ENCODE peak calls at places on chromosome 13, in eight cellular contexts. C is foreskin fibroblast, X is ascending aorta, Z is dorsolateral prefrontal cortex, Y is esophagus squamous epithelium, E is breast epithelium, M is neural crest cell, S is brain microvascular endothelial cell. D is an unnamed sample.

GRCh38 chr13:20869540-20869939 is 33.0 kb downstream of the XPO4 start:
- DNase-seq in E (no peak), M (no peak), S (no peak), C (peak), Z (no peak), X (no peak), Y (no peak), D (no peak)

GRCh38 chr13:110445183-110445582 is 116.3 kb downstream of the RAB20 start:
- DNase-seq in X (peak), E (no peak), M (no peak), Y (no peak), Z (no peak), S (no peak), C (peak), D (peak)

GRCh38 chr13:80604094-80604493 is 263.2 kb upstream of the SPRY2 start:
- DNase-seq in E (no peak), C (peak), X (no peak), Y (no peak), S (no peak), M (no peak), Z (no peak), D (no peak)

GRCh38 chr13:28636677-28637317 is 22.1 kb upstream of the POMP start:
- DNase-seq in M (peak), Y (peak), C (peak), X (peak), S (peak), Z (peak), E (peak), D (peak)

GRCh38 chr13:88217372-88217771 is 546.2 kb downstream of the SLITRK5 start:
- DNase-seq in E (no peak), S (no peak), M (no peak), X (no peak), Z (no peak), C (no peak), Y (no peak), D (no peak)

GRCh38 chr13:22700488-22700887 is 480.3 kb upstream of the SGCG start:
- DNase-seq in E (no peak), S (no peak), C (no peak), Y (no peak), Z (no peak), X (no peak), M (no peak), D (no peak)

GRCh38 chr13:74977498-74977897 is 504.5 kb downstream of the TBC1D4 start:
- DNase-seq in M (no peak), C (peak), Z (no peak), S (no peak), E (no peak), X (no peak), Y (no peak), D (no peak)

GRCh38 chr13:23679214-23679613 is 109.0 kb downstream of the TNFRSF19 start:
- DNase-seq in C (peak), E (no peak), Y (no peak), X (no peak), M (no peak), Z (no peak), S (peak), D (no peak)

GRCh38 chr13:64453831-64454230 is 2776.3 kb downstream of the PCDH9 start:
- DNase-seq in C (peak), X (no peak), Y (no peak), E (no peak), S (no peak), Z (no peak), M (no peak), D (no peak)

GRCh38 chr13:104750377-104750776 is 1684.2 kb upstream of the SLC10A2 start:
- DNase-seq in C (no peak), X (no peak), Y (no peak), Z (no peak), S (peak), M (no peak), E (no peak), D (no peak)

GRCh38 chr13:95298971-95299627 is 2.2 kb downstream of the ABCC4 start:
- DNase-seq in C (peak), S (peak), M (no peak), Y (no peak), X (no peak), E (no peak), Z (no peak), D (no peak)

GRCh38 chr13:114097893-114098688 is 34.3 kb downstream of the RASA3 start:
- DNase-seq in M (no peak), S (no peak), X (peak), Y (no peak), C (no peak), E (no peak), Z (peak), D (peak)

GRCh38 chr13:103531278-103531677 is 465.1 kb upstream of the SLC10A2 start:
- DNase-seq in E (no peak), S (no peak), X (no peak), C (no peak), Y (no peak), M (no peak), Z (no peak), D (no peak)

GRCh38 chr13:51673165-51673564 is 88.9 kb downstream of the WDFY2 start:
- DNase-seq in S (no peak), M (no peak), E (no peak), X (no peak), C (no peak), Y (no peak), Z (no peak), D (no peak)

GRCh38 chr13:29721766-29722165 is 126.3 kb upstream of the SLC7A1 start:
- DNase-seq in Y (no peak), Z (no peak), M (no peak), C (no peak), E (no peak), X (no peak), S (no peak), D (no peak)

GRCh38 chr13:31913459-31913858 is 118.1 kb upstream of the FRY start:
- DNase-seq in C (peak), X (no peak), Z (no peak), M (no peak), Y (no peak), E (no peak), S (no peak), D (no peak)

DNA sequence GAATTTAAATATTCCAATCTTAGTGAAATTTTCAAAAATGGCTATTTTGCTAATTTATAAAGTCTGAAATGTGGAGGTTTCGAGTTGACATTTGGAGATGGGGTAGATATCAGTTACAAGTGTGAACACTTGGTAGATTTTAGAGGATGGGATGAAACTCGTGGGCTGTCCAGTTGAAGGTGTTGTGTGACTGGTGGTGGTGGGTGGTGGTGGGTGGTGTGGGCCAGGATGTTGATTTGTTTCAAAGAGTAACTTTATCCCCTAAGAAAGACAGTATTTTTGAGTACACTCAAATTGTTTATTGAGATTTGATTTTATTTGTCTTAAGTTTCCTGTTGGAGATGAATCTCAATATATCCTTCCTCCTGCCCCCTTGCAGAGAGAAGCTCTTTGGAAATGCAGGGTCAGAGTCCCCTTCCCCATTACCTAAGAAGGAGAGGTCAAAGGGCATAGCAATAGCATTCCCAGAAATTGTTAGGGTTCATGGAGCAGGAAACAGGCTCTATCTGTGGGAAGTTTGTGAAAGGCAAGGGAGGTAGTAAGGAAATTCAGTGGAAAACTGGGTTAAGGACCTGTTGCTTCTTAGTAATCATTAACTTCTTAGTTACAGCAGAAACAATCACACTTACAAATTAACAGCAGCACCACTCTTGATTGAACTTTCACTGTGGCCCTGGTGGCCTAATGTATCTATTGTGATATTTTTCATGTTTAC is 133.6 kb upstream of the RNF113B start:
- DNase-seq in E (no peak), Z (no peak), S (no peak), Y (no peak), X (no peak), M (no peak), C (no peak), D (no peak)
- TF ChIP-seq CTCF in E (no peak), Z (no peak), S (no peak), Y (no peak), X (no peak), M (no peak), C (no peak), D (no peak)

GRCh38 chr13:46146898-46147297 is 35.1 kb downstream of the LCP1 start:
- DNase-seq in Y (no peak), C (peak), E (no peak), X (no peak), S (peak), Z (no peak), M (peak), D (no peak)
- TF ChIP-seq CTCF in Y (no peak), C (peak), E (peak), X (no peak), S (peak), Z (peak), M (peak), D (no peak)

DNA sequence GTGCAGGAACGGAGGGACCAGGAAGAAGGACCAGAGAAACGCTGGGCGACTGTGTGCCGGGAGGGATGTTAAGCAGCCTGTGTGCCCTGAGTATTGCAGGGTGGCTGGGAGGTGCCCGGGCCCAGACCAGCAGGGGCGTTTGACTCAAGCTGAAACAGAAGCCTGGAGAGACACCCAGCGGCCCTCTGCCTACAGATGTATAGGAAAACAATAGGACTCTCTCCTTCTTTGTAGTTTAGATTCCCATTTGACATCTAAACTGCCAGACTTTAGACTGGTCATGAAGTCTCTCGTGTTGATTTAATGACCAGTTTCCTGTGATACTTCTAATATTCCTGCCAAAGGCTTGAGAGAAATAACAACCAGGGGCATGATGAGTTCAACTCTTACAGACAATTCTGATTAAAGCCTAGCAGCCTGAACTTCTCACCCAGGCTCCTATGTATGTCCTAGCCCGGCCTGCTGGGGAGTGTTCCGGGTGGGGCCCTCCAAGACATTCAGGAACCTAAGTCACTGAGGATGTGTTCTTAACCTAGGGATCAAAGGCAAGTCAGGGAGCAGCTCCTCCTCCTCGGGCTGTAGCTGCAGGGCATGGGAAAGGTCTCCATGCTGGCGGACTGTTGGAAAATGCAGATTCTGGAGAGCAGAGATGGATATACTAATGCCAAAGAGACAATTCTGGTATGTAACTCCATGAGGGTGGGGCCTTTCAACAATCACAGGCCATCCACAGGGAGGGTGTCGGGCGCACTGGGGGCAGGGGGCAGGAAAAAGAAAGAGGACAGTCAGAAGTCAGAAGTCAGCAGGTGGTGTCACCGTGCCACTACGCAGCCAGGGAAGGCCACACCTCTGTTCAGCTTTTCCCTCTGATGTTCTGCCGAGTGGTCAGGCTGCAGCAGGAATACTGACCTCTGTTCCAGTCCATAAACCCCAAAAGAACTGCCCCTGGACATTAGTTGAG is 131.9 kb downstream of the STARD13 start:
- DNase-seq in Y (no peak), X (no peak), M (no peak), S (peak), Z (no peak), E (no peak), C (peak), D (no peak)
- TF ChIP-seq CTCF in Y (no peak), X (peak), M (no peak), S (peak), Z (peak), E (no peak), C (no peak), D (no peak)

GRCh38 chr13:97431365-97431764 is 2.6 kb upstream of the RAP2A start:
- DNase-seq in Y (no peak), E (no peak), X (no peak), Z (no peak), M (no peak), C (no peak), S (no peak), D (no peak)

GRCh38 chr13:97430296-97430695 is 3.7 kb upstream of the RAP2A start:
- DNase-seq in X (no peak), E (no peak), Y (no peak), C (no peak), S (no peak), Z (no peak), M (no peak), D (no peak)

GRCh38 chr13:97432232-97432916 is 1.6 kb upstream of the RAP2A start:
- DNase-seq in Z (no peak), X (no peak), Y (no peak), M (no peak), C (no peak), E (no peak), S (no peak), D (no peak)

GRCh38 chr13:97426695-97427094 is 7.3 kb upstream of the RAP2A start:
- DNase-seq in X (no peak), E (no peak), M (no peak), C (no peak), Y (no peak), S (no peak), Z (no peak), D (no peak)

GRCh38 chr13:97429681-97430081 is 4.3 kb upstream of the RAP2A start:
- DNase-seq in X (no peak), Z (peak), E (no peak), S (no peak), Y (no peak), C (peak), M (no peak), D (no peak)
- TF ChIP-seq CTCF in X (no peak), Z (no peak), E (no peak), S (no peak), Y (no peak), C (no peak), M (no peak), D (no peak)

GRCh38 chr13:98048263-98048662 is 94.6 kb upstream of the FARP1 start:
- DNase-seq in Y (no peak), C (no peak), S (no peak), M (no peak), X (no peak), E (no peak), Z (no peak), D (no peak)
- TF ChIP-seq CTCF in Y (no peak), C (no peak), S (no peak), M (no peak), X (no peak), E (no peak), Z (no peak), D (no peak)

DNA sequence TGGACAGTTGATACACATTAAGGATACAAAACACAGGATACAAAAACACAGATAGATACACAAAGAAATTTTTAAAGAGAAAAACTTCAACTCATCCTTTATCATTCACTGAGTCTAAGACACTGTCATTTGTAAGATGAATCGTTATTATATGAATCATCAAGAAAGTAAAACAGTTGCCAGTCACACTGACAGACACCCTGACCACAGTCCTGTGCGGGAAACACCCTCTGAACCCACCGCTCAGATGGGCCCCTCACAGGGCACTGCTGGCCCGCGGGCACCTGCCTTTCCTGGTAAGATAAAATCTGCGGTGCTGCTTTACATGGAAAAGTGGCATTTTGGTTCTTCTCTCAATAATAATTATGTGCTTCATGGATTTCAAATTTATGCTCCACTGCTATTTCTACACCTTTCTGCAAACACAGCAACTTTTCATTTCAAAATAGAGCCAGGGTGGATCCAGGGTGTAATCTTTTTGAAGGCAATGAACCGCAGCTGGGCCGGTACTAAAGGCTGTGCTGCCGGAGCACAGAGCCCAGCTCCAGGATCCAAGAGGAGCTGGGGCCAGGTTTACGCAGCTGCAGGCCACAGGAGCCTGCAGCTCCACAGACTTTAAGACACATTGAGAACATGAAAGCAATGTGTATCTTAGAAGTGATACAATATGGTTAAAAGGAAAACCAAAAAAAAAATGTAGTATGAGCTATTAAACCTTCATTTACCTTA is 76.8 kb downstream of the TUBGCP3 start:
- DNase-seq in S (peak), X (no peak), Z (no peak), M (no peak), Y (no peak), C (no peak), E (no peak), D (no peak)
- TF ChIP-seq CTCF in S (no peak), X (no peak), Z (no peak), M (no peak), Y (no peak), C (no peak), E (no peak), D (no peak)